ENCODE peak calls at places on chromosomes 16 and 17, in nine cellular contexts. N, U, I, A, O, M, P, C and Q are unnamed samples. For H3K9me3, the result is how much of the 10 kb centered on the place peaks cover.

GRCh38 chr17:3723556-3724372 is at the start of gene HASPIN:
- DNase-seq in N (peak), U (peak), I (peak), A (peak), O (peak), M (peak), P (peak), C (peak), Q (peak)

GRCh38 chr17:34168989-34169388 is 86.1 kb upstream of the CCL2 start:
- DNase-seq in N (no peak), U (no peak), I (no peak), A (peak), O (no peak), M (no peak), P (no peak), C (no peak), Q (no peak)

GRCh38 chr16:85649411-85649977 is 36.4 kb downstream of the GSE1 start:
- DNase-seq in N (no peak), U (no peak), I (no peak), A (no peak), O (no peak), M (no peak), P (no peak), C (no peak), Q (no peak)

GRCh38 chr17:68378202-68379149 is 78.8 kb downstream of the WIPI1 start:
- DNase-seq in N (peak), U (peak), I (no peak), A (peak), O (peak), M (peak), P (no peak), C (peak), Q (peak)

GRCh38 chr17:2798679-2799078 is 2.4 kb downstream of the RAP1GAP2 start:
- DNase-seq in N (no peak), U (no peak), I (no peak), A (no peak), O (no peak), M (no peak), P (no peak), C (no peak), Q (no peak)

GRCh38 chr17:41140360-41141132 is at the start of gene KRTAP4-6:
- DNase-seq in N (no peak), U (no peak), I (no peak), A (peak), O (no peak), M (no peak), P (no peak), C (no peak), Q (no peak)

GRCh38 chr17:45883063-45883462 is 11.3 kb upstream of the MAPT start:
- DNase-seq in N (no peak), U (no peak), I (no peak), A (no peak), O (no peak), M (no peak), P (no peak), C (no peak), Q (no peak)

GRCh38 chr17:79925242-79925957 is 86.2 kb upstream of the CBX4 start:
- DNase-seq in N (peak), U (no peak), I (no peak), A (peak), O (peak), M (peak), P (no peak), C (peak), Q (peak)

GRCh38 chr17:79601604-79602420 is 9.0 kb downstream of the RBFOX3 start:
- DNase-seq in N (no peak), U (no peak), I (no peak), A (no peak), O (no peak), M (no peak), P (no peak), C (no peak), Q (no peak)

GRCh38 chr17:83180264-83180995 is 101.0 kb downstream of the METRNL start:
- DNase-seq in N (peak), U (no peak), I (no peak), A (no peak), O (peak), M (no peak), P (peak), C (no peak), Q (peak)

GRCh38 chr17:30300803-30301202 is 9.1 kb upstream of the BLMH start:
- DNase-seq in N (no peak), U (no peak), I (no peak), A (no peak), O (no peak), M (no peak), P (no peak), C (no peak), Q (no peak)

GRCh38 chr16:89140981-89141883 is 30.3 kb upstream of the CDH15 start:
- DNase-seq in N (peak), U (no peak), I (no peak), A (no peak), O (no peak), M (no peak), P (no peak), C (no peak), Q (no peak)

GRCh38 chr16:20906225-20906870 is 5.8 kb downstream of the LYRM1 start:
- DNase-seq in N (no peak), U (no peak), I (no peak), A (peak), O (no peak), M (peak), P (no peak), C (peak), Q (no peak)

GRCh38 chr16:85057948-85058347 is 30.4 kb downstream of the KIAA0513 start:
- DNase-seq in N (no peak), U (no peak), I (no peak), A (no peak), O (no peak), M (no peak), P (no peak), C (no peak), Q (no peak)

GRCh38 chr16:12215302-12216105 is 239.0 kb downstream of the SNX29 start:
- DNase-seq in N (no peak), U (no peak), I (no peak), A (no peak), O (no peak), M (no peak), P (no peak), C (no peak), Q (no peak)

GRCh38 chr17:78787444-78787843 is 5.4 kb upstream of the CYTH1 start:
- DNase-seq in N (no peak), U (no peak), I (no peak), A (no peak), O (no peak), M (no peak), P (no peak), C (no peak), Q (no peak)

GRCh38 chr17:42266918-42267766 is 9.0 kb downstream of the STAT5B start:
- DNase-seq in N (no peak), U (no peak), I (peak), A (peak), O (peak), M (no peak), P (peak), C (peak), Q (no peak)

GRCh38 chr16:51146256-51146924 is 4.7 kb downstream of the SALL1 start:
- DNase-seq in N (no peak), U (no peak), I (no peak), A (peak), O (no peak), M (no peak), P (no peak), C (peak), Q (no peak)

GRCh38 chr16:53605979-53606378 is 97.7 kb downstream of the RPGRIP1L start:
- DNase-seq in N (no peak), U (no peak), I (no peak), A (no peak), O (no peak), M (no peak), P (no peak), C (no peak), Q (no peak)

GRCh38 chr16:59249049-59249448 is 514.9 kb upstream of the GOT2 start:
- DNase-seq in N (no peak), U (no peak), I (no peak), A (no peak), O (no peak), M (no peak), P (no peak), C (no peak), Q (no peak)

GRCh38 chr17:29433551-29433950 is 43.4 kb downstream of the TAOK1 start:
- DNase-seq in N (no peak), U (no peak), I (no peak), A (no peak), O (no peak), M (no peak), P (no peak), C (peak), Q (no peak)

GRCh38 chr16:87407511-87408112 is 15.5 kb downstream of the MAP1LC3B start:
- DNase-seq in N (peak), U (no peak), I (peak), A (no peak), O (peak), M (no peak), P (no peak), C (no peak), Q (no peak)

GRCh38 chr17:15038656-15039055 is 226.5 kb downstream of the PMP22 start:
- DNase-seq in N (no peak), U (no peak), I (no peak), A (peak), O (no peak), M (no peak), P (no peak), C (peak), Q (no peak)

GRCh38 chr16:4290236-4290830 is 17.5 kb upstream of the TFAP4 start:
- DNase-seq in N (no peak), U (no peak), I (no peak), A (peak), O (no peak), M (no peak), P (no peak), C (peak), Q (no peak)

GRCh38 chr16:87335968-87336849 is 19.0 kb upstream of the C16orf95 start:
- DNase-seq in N (no peak), U (no peak), I (no peak), A (no peak), O (no peak), M (no peak), P (no peak), C (no peak), Q (no peak)

GRCh38 chr17:49101054-49101534 is 31.5 kb upstream of the B4GALNT2 start:
- DNase-seq in N (no peak), U (no peak), I (no peak), A (peak), O (peak), M (no peak), P (no peak), C (peak), Q (no peak)

GRCh38 chr16:85170066-85171003 is 58.1 kb upstream of the CIBAR2 start:
- DNase-seq in N (no peak), U (no peak), I (no peak), A (no peak), O (no peak), M (no peak), P (no peak), C (no peak), Q (no peak)

GRCh38 chr16:49463529-49463928 is 89.9 kb downstream of the C16orf78 start:
- DNase-seq in N (no peak), U (no peak), I (peak), A (no peak), O (peak), M (peak), P (peak), C (no peak), Q (peak)

GRCh38 chr16:2029350-2029749 is 2.6 kb downstream of the NHERF2 start:
- DNase-seq in N (no peak), U (no peak), I (no peak), A (no peak), O (no peak), M (no peak), P (no peak), C (no peak), Q (no peak)

GRCh38 chr16:2030036-2030435 is 3.3 kb downstream of the NHERF2 start:
- DNase-seq in N (no peak), U (no peak), I (no peak), A (no peak), O (no peak), M (no peak), P (no peak), C (no peak), Q (no peak)

GRCh38 chr16:2032285-2033056 is 5.8 kb downstream of the NHERF2 start:
- DNase-seq in N (no peak), U (no peak), I (no peak), A (peak), O (no peak), M (no peak), P (no peak), C (no peak), Q (no peak)

GRCh38 chr16:2033057-2033911 is 6.6 kb downstream of the NHERF2 start:
- DNase-seq in N (peak), U (peak), I (no peak), A (peak), O (peak), M (peak), P (no peak), C (peak), Q (no peak)

DNA sequence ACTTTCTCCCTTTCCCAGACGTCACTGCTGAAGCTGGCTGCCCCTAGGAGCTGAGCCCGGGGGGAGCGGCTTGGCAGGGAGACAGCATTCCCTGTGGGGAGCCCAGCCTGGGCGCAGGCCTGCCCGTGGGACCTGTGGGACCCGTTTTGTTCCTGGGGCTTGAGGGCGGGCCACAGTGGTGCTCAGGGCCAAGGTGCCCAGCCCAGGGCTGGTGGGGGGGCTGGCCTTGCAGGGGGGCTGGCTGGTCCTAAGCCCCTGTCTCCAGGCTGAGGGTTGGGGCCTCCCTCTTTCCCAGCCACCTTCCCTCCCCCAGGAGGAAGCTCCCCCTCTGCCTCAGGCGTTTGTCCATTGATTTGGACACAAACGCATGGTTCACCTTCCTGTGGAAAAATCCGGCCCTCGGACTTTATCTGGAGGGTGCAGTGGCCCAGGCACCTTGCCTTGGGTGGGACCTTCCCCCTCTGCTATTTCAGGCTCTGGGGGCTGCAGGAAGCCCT is 4.4 kb downstream of the NHERF2 start:
- DNase-seq in N (no peak), U (no peak), I (no peak), A (no peak), O (no peak), M (no peak), P (no peak), C (no peak), Q (no peak)
- H3K27ac ChIP-seq in N (no peak), U (peak), I (no peak), A (no peak), O (no peak), M (peak), P (no peak), C (no peak), Q (peak)

GRCh38 chr16:10619271-10619849 is 39.0 kb upstream of the EMP2 start:
- DNase-seq in N (peak), U (no peak), I (no peak), A (no peak), O (no peak), M (no peak), P (no peak), C (no peak), Q (peak)
- H3K9me3 ChIP-seq in N (under half), U (under half), I (under half), A (under half), O (under half), M (under half), P (under half), C (under half), Q (under half)

GRCh38 chr17:65559483-65559801 is 2.0 kb downstream of the AXIN2 start:
- DNase-seq in N (no peak), U (no peak), I (no peak), A (no peak), O (no peak), M (no peak), P (no peak), C (no peak), Q (peak)

GRCh38 chr17:65562206-65562531 is 721 bp upstream of the AXIN2 start:
- DNase-seq in N (no peak), U (no peak), I (no peak), A (no peak), O (no peak), M (no peak), P (no peak), C (no peak), Q (no peak)

GRCh38 chr17:65559802-65560627 is 1.4 kb downstream of the AXIN2 start:
- DNase-seq in N (peak), U (no peak), I (peak), A (no peak), O (no peak), M (no peak), P (peak), C (peak), Q (peak)

GRCh38 chr17:65560628-65561371 is 648 bp downstream of the AXIN2 start:
- DNase-seq in N (peak), U (peak), I (peak), A (peak), O (peak), M (peak), P (peak), C (peak), Q (peak)

DNA sequence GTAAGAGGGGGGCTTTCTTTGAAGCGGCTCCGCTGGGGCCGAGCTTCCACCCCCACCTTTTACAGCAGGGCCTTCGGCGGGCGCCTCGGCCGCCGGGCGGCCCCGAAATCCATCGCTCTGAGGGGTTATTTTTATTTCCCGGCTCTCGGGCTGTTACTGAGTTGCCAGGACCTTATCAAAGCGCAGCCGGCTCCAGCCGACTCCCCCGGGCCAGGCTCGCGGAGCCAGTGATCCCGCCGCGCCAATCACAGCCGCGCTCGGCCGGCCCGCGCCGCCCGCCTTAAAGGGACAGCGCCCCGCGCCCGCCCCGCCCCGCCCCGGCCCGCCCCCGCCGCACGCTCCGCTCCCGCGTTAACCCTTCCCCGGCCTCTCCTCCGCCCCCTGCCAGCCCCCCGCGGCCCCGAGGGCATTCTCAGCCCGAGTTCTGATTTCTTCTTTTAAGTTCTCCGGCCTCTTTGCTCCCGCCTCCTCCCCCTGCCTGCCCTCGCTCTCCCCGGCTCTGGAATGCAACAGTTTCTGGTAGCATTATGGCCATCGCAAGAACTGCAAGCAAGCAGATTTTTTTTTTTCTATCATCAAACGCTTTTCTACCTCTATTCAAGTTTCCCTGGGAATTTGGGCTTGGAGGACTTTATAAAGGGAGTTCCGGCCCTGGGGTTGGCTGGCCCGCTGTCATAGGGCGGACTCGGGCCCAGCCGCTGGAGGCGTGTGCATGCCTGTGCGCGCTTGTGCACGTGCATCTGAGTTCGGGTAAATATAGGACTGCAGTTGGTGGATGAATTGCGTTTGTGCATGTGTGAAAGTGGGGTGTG is at the start of gene AXIN2:
- DNase-seq in N (peak), U (peak), I (peak), A (peak), O (peak), M (peak), P (peak), C (peak), Q (peak)
- TF ChIP-seq CTCF in N (no peak), U (peak), I (no peak), A (no peak), O (peak), M (peak), P (no peak), C (peak), Q (no peak)

DNA sequence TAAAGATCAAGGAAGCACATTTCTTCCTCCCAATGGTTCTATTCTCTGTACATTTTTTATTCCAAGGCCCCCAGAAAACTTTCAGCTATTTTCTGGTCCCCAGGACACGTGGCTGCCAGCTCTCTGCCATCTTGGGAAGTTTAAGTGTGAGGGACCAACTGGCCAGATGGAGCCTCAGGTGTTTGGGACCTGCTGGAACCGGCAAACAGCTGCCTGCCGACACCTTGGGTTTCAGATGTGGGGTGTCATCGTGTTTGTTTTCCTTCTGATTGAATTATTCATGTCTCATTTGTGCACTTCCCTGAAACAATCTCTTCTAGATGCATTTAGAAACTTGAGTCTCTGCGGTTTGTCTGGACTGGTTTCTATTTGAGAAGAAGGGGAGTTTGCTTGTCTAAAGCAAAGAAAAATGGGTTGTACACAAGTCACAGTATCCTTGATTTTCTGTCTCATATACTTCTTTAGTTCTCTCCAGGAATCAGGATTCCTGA is 386.5 kb downstream of the SLC39A11 start:
- DNase-seq in N (no peak), U (no peak), I (no peak), A (no peak), O (no peak), M (no peak), P (no peak), C (no peak), Q (no peak)
- H3K27ac ChIP-seq in N (no peak), U (no peak), I (no peak), A (no peak), O (no peak), M (no peak), P (no peak), C (no peak), Q (no peak)

DNA sequence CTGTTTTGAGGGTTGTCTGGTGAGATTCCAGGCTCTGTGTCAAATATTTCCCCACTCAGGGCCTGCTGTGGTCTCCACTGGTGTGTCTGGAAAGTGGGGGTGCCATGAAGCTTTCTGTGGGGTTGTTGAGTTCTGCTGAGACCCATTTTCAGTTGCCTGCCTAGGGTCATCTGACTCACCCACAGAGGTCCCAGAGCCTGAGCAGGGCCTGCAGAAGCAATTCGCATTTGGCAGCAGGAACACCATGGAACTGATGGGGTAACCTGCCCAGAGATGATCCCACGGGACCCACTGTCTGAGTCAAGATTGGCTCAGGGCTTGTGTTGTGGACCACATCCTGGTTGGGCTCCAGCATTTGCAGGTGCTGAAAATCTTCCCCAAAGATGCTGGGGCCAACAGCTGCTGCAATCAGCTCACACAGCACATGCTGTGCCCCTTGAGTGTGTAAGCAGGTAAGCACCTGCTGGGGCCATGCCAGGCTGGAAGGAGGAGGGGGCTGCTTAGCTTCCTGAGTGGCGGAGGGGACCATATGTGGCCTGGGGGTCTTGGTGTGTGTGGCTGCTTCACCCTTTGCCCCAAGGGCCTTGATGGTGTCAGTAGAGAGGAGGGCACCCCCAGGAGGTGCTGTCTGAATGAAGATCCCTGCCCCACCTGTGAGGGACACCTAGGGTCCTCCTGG is 1726.1 kb downstream of the TP53TG3F start:
- DNase-seq in N (no peak), U (no peak), I (no peak), A (no peak), O (no peak), M (no peak), P (no peak), C (no peak), Q (no peak)
- H3K9me3 ChIP-seq in N (under half), U (under half), I (under half), A (under half), O (under half), M (under half), P (under half), C (under half), Q (under half)